ENCODE peak calls at places on chromosomes 16 and 17, in six cellular contexts. M is central memory CD8-positive, alpha-beta T cell; E is dermis blood vessel endothelial cell; L is activated naive CD4-positive, alpha-beta T cell treated with anti-CD3 and anti-CD28 coated beads, Interleukin-2, amount 10 ng/mL, durations not matched to agents 7 days and 5 days; H is stimulated activated CD8-positive, alpha-beta memory T cell treated with anti-CD3 and anti-CD28 coated beads, Interleukin-4, amount 100 ng/mL, for 1 hour; I is NCI-H1436. J is an unnamed sample.

GRCh38 chr16:67284699-67285646 is 5.6 kb downstream of the PLEKHG4 start:
- DNase-seq in M (no peak), E (peak), L (no peak), H (no peak), I (no peak), J (peak)

GRCh38 chr16:89312598-89313299 is 95.2 kb downstream of the ZNF778 start:
- DNase-seq in M (no peak), E (no peak), L (no peak), H (no peak), I (no peak), J (no peak)

GRCh38 chr17:80763293-80763867 is 218.7 kb downstream of the RPTOR start:
- DNase-seq in M (no peak), E (no peak), L (no peak), H (no peak), I (no peak), J (no peak)

GRCh38 chr17:30378191-30378796 is 433 bp upstream of the CPD start:
- DNase-seq in M (peak), E (peak), L (peak), H (peak), I (peak), J (peak)

GRCh38 chr17:74842599-74843351 is 16.9 kb downstream of the GRIN2C start:
- DNase-seq in M (no peak), E (peak), L (no peak), H (no peak), I (peak), J (peak)

GRCh38 chr17:28634211-28634865 is 10.6 kb downstream of the BLTP2 start:
- DNase-seq in M (no peak), E (no peak), L (no peak), H (no peak), I (peak), J (no peak)

GRCh38 chr17:48830840-48831548 is at the start of gene CALCOCO2:
- DNase-seq in M (peak), E (peak), L (peak), H (peak), I (peak), J (peak)

GRCh38 chr16:31465788-31466370 is 6.1 kb upstream of the TGFB1I1 start:
- DNase-seq in M (no peak), E (no peak), L (no peak), H (no peak), I (no peak), J (no peak)

GRCh38 chr17:7443499-7444485 is 1.1 kb upstream of the CHRNB1 start:
- DNase-seq in M (no peak), E (peak), L (no peak), H (no peak), I (no peak), J (no peak)

GRCh38 chr17:27471321-27472269 is 15.3 kb downstream of the KSR1 start:
- DNase-seq in M (peak), E (no peak), L (peak), H (peak), I (no peak), J (no peak)

GRCh38 chr17:80184423-80184714 is 14.5 kb downstream of the CARD14 start:
- DNase-seq in M (no peak), E (no peak), L (no peak), H (no peak), I (no peak), J (no peak)

GRCh38 chr17:179066-179432 is 2.4 kb downstream of the DOC2B start:
- DNase-seq in M (no peak), E (no peak), L (no peak), H (no peak), I (no peak), J (no peak)

GRCh38 chr16:71637398-71637797 is 11.4 kb downstream of the MARVELD3 start:
- DNase-seq in M (no peak), E (no peak), L (no peak), H (no peak), I (no peak), J (no peak)

GRCh38 chr17:74550602-74551001 is 4.7 kb upstream of the CD300C start:
- DNase-seq in M (no peak), E (no peak), L (no peak), H (no peak), I (no peak), J (no peak)

GRCh38 chr16:56691885-56692284 is 9.6 kb downstream of the MT1X start:
- DNase-seq in M (no peak), E (no peak), L (no peak), H (no peak), I (no peak), J (no peak)

GRCh38 chr16:89078172-89078571 is 15.5 kb upstream of the ACSF3 start:
- DNase-seq in M (no peak), E (no peak), L (no peak), H (no peak), I (no peak), J (no peak)

GRCh38 chr17:12743046-12743445 is 46.3 kb upstream of the ARHGAP44 start:
- DNase-seq in M (no peak), E (no peak), L (no peak), H (no peak), I (no peak), J (no peak)

GRCh38 chr16:85593503-85594195 is 19.5 kb upstream of the GSE1 start:
- DNase-seq in M (no peak), E (no peak), L (no peak), H (no peak), I (peak), J (peak)

GRCh38 chr17:51045616-51046526 is 74.8 kb downstream of the SPAG9 start:
- DNase-seq in M (no peak), E (peak), L (no peak), H (no peak), I (no peak), J (peak)

GRCh38 chr16:4984174-4985000 is 26.3 kb downstream of the SEC14L5 start:
- DNase-seq in M (no peak), E (no peak), L (no peak), H (no peak), I (no peak), J (no peak)

GRCh38 chr16:12601290-12601900 is 202.3 kb downstream of the CPPED1 start:
- DNase-seq in M (no peak), E (no peak), L (no peak), H (no peak), I (no peak), J (no peak)

GRCh38 chr17:47695664-47696376 is 1.9 kb downstream of the TBKBP1 start:
- DNase-seq in M (no peak), E (no peak), L (no peak), H (no peak), I (no peak), J (no peak)

GRCh38 chr17:6554871-6555330 is 1.5 kb downstream of the PITPNM3 start:
- DNase-seq in M (no peak), E (no peak), L (no peak), H (no peak), I (no peak), J (no peak)

GRCh38 chr16:7792346-7792745 is 459.7 kb downstream of the RBFOX1 start:
- DNase-seq in M (no peak), E (no peak), L (no peak), H (no peak), I (no peak), J (no peak)

GRCh38 chr17:58917228-58917627 is 161.6 kb downstream of the PPM1E start:
- DNase-seq in M (no peak), E (no peak), L (no peak), H (no peak), I (no peak), J (no peak)

GRCh38 chr17:55674107-55674506 is 48.6 kb downstream of the TMEM100 start:
- DNase-seq in M (no peak), E (no peak), L (no peak), H (no peak), I (no peak), J (no peak)

GRCh38 chr17:82640046-82640445 is 8.2 kb downstream of the WDR45B start:
- DNase-seq in M (no peak), E (no peak), L (no peak), H (no peak), I (no peak), J (no peak)

GRCh38 chr17:34300652-34301390 is 15.3 kb downstream of the CCL11 start:
- DNase-seq in M (no peak), E (peak), L (no peak), H (no peak), I (no peak), J (no peak)